ENCODE peak calls at places on chromosomes 5 and 9, in seven cellular contexts. W, A, N, K, D, T and Y are unnamed samples.

GRCh38 chr5:83924171-83924570 is 203.5 kb upstream of the HAPLN1 start:
- DNase-seq in K (no peak), A (no peak), W (no peak), T (no peak), N (no peak), D (peak), Y (no peak)

GRCh38 chr5:122195784-122196394 is 66.5 kb downstream of the ZNF474 start:
- DNase-seq in A (no peak), D (peak), T (no peak), N (peak), K (no peak), W (no peak), Y (peak)

GRCh38 chr5:175922192-175922885 is 45.8 kb downstream of the THOC3 start:
- DNase-seq in N (peak), K (no peak), T (no peak), D (peak), W (no peak), A (no peak), Y (no peak)

GRCh38 chr5:50958852-50959457 is 292.5 kb downstream of the PARP8 start:
- DNase-seq in N (no peak), D (peak), A (no peak), W (no peak), K (no peak), T (no peak), Y (peak)

GRCh38 chr9:109856785-109857184 is 76.8 kb downstream of the PALM2AKAP2 start:
- DNase-seq in W (no peak), T (no peak), N (peak), A (no peak), K (no peak), D (no peak), Y (no peak)

GRCh38 chr9:129264388-129264787 is 86.3 kb upstream of the IER5L start:
- DNase-seq in D (no peak), K (no peak), N (no peak), T (no peak), W (no peak), A (no peak), Y (no peak)

GRCh38 chr9:116482740-116483139 is 204.4 kb upstream of the TRIM32 start:
- DNase-seq in N (no peak), D (no peak), A (peak), K (no peak), W (no peak), T (no peak), Y (no peak)

GRCh38 chr9:33721674-33722358 is 73.5 kb upstream of the PRSS3 start:
- DNase-seq in W (peak), K (peak), D (peak), T (peak), A (peak), N (peak), Y (peak)

GRCh38 chr5:83145241-83145640 is 67.9 kb downstream of the XRCC4 start:
- DNase-seq in T (no peak), N (no peak), D (no peak), A (no peak), K (no peak), W (no peak), Y (no peak)

GRCh38 chr5:144273232-144274027 is 102.8 kb downstream of the KCTD16 start:
- DNase-seq in N (no peak), T (no peak), D (no peak), W (no peak), A (no peak), K (no peak), Y (no peak)